ENCODE peak calls at places on chromosomes 12 and 14, in six cellular contexts. X, F, S, Y, V and C are unnamed samples.

GRCh38 chr12:93247313-93248057 is 130.2 kb upstream of the NUDT4 start:
- DNase-seq in V (no peak), F (peak), X (no peak), Y (no peak), S (no peak), C (no peak)

GRCh38 chr12:80877706-80878384 is 59.9 kb downstream of the LIN7A start:
- DNase-seq in V (no peak), F (peak), S (peak), X (no peak), Y (no peak), C (no peak)

GRCh38 chr14:91068642-91069041 is 8.2 kb upstream of the RPS6KA5 start:
- DNase-seq in F (no peak), Y (no peak), S (no peak), X (no peak), V (no peak), C (no peak)

GRCh38 chr12:92989715-92990484 is 60.8 kb upstream of the EEA1 start:
- DNase-seq in X (no peak), S (no peak), V (no peak), F (no peak), Y (no peak), C (peak)

GRCh38 chr12:62957233-62957953 is 22.4 kb upstream of the PPM1H start:
- DNase-seq in F (no peak), X (no peak), Y (no peak), V (no peak), S (no peak), C (peak)

GRCh38 chr14:102565331-102565887 is 27.0 kb upstream of the RCOR1 start:
- DNase-seq in F (no peak), S (no peak), Y (peak), V (no peak), X (no peak), C (no peak)

GRCh38 chr12:389138-390096 is at the start of gene KDM5A:
- DNase-seq in S (peak), V (peak), X (peak), Y (peak), F (peak), C (peak)

GRCh38 chr12:125143491-125143890 is 78.3 kb downstream of the AACS start:
- DNase-seq in S (peak), F (peak), Y (peak), X (no peak), V (no peak), C (peak)

GRCh38 chr12:64175254-64175945 is 46.7 kb downstream of the KICS2 start:
- DNase-seq in Y (no peak), S (no peak), F (no peak), X (no peak), V (no peak), C (peak)

GRCh38 chr12:121499929-121500793 is 80.7 kb downstream of the KDM2B start:
- DNase-seq in S (peak), V (no peak), Y (peak), F (peak), X (peak), C (peak)

GRCh38 chr14:60093088-60093487 is 1.4 kb downstream of the PCNX4 start:
- DNase-seq in V (no peak), X (no peak), S (peak), Y (no peak), F (no peak), C (no peak)

GRCh38 chr12:116159175-116159574 is 118.3 kb downstream of the MED13L start:
- DNase-seq in F (peak), X (no peak), Y (no peak), S (peak), V (no peak), C (no peak)

GRCh38 chr12:123289911-123290310 is 18.3 kb upstream of the CDK2AP1 start:
- DNase-seq in X (no peak), F (no peak), Y (no peak), S (no peak), V (no peak), C (no peak)

GRCh38 chr12:123286997-123287396 is 15.3 kb upstream of the CDK2AP1 start:
- DNase-seq in X (no peak), F (no peak), V (no peak), Y (no peak), S (no peak), C (no peak)

GRCh38 chr12:123293178-123293760 is 21.6 kb upstream of the CDK2AP1 start:
- DNase-seq in X (no peak), S (no peak), V (no peak), Y (no peak), F (no peak), C (no peak)

GRCh38 chr12:123284669-123285068 is 13.0 kb upstream of the CDK2AP1 start:
- DNase-seq in V (no peak), Y (no peak), X (no peak), S (no peak), F (no peak), C (no peak)

DNA sequence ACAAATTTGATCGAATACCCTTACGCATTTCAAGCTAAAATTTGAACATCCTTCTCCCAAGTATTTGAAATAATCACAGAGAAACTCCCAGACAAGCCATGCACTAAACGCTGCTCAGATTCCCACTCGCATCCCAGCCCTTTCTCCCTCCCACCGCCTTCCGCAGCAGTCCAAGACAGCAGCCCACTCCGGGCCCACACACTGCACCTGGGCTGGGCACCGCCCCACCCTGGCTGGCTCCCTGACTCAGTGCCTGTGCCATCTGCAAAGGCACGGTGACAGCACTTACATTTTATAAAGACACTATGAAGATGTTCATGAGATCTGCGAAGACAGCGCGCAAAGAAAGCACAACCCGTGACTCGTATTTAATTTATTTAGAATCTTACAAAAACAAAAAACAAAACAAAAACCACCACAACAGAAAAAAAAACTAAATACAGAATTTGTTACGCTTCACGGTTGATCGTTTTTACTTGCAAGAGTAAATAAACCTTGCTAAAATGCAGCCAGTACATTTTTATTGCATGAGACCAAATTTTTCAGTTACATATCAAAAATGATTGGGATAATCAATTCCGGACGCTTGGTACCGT is 17.2 kb upstream of the CDK2AP1 start:
- DNase-seq in V (no peak), F (no peak), S (no peak), Y (no peak), X (no peak), C (no peak)
- H3K4ac ChIP-seq in V (no peak), F (no peak), S (no peak), Y (no peak), X (no peak), C (no peak)

DNA sequence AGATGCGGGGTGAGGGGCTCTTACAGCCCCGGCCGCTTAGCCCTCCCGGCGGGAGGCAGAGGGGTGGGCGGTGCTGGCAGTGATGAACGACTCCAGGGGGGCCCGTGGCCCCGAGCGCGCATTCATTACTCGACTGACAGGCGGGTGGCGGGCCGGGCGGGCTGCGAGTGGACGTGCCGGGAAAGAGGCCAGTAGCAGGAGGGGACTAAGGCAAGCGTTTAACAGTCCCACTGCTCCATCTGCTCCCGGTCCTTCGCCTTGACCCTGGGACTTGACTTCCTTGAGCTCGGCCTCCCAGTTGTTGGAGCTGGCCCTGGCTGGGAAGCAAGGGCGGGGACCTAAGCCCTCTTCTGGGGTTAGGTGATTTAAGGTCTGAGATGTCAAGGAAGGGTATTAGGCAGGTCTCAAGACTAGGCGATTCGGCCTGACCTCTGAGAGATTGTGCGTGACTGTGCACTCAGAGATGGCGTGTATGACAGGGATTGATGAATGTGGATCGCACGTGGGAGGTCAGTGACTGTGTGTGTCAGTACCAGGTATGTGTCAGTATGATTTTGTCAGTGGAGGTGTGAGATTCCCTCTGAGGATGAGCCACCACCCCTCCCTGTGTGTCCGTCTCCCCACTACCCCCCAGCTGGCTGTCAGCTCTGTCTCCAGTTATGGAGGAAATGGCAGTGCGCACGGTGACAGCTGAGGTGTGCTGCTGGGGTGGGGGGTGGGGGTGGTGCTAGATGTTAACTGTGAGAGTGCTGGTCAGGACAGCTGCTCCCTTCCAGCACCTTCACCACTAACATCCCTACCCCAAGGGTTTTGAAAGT is 3.6 kb upstream of the DNAJC22 start:
- DNase-seq in X (no peak), F (no peak), Y (peak), S (no peak), V (no peak), C (peak)
- H3K4me3 ChIP-seq in X (peak), F (peak), Y (no peak), S (peak), V (peak), C (no peak)

GRCh38 chr14:21382886-21383847 is 652 bp downstream of the SUPT16H start:
- DNase-seq in F (peak), S (peak), V (no peak), Y (peak), X (no peak), C (peak)
- H3K4ac ChIP-seq in F (peak), S (peak), V (no peak), Y (peak), X (no peak), C (peak)

GRCh38 chr12:52020539-52021336 is 14.0 kb downstream of the TAMALIN start:
- DNase-seq in F (peak), V (peak), Y (peak), S (peak), X (no peak), C (peak)
- H3K4me3 ChIP-seq in F (no peak), V (no peak), Y (no peak), S (no peak), X (peak), C (no peak)

GRCh38 chr14:105481886-105482454 is 4.7 kb upstream of the CRIP1 start:
- DNase-seq in X (no peak), S (peak), F (peak), Y (peak), V (no peak), C (peak)

GRCh38 chr14:105482486-105483110 is 4.1 kb upstream of the CRIP1 start:
- DNase-seq in Y (no peak), S (no peak), F (no peak), X (no peak), V (no peak), C (no peak)

GRCh38 chr14:105484997-105485393 is 1.7 kb upstream of the CRIP1 start:
- DNase-seq in S (no peak), V (no peak), X (no peak), F (no peak), Y (no peak), C (no peak)

GRCh38 chr14:105484069-105484996 is 2.4 kb upstream of the CRIP1 start:
- DNase-seq in F (no peak), Y (peak), S (peak), X (no peak), V (no peak), C (no peak)

GRCh38 chr14:105483300-105484068 is 3.2 kb upstream of the CRIP1 start:
- DNase-seq in S (no peak), X (no peak), F (no peak), V (no peak), Y (no peak), C (no peak)
- H3K4ac ChIP-seq in S (no peak), X (peak), F (no peak), V (no peak), Y (no peak), C (no peak)

GRCh38 chr14:98931911-98932310 is 340.1 kb downstream of the BCL11B start:
- DNase-seq in Y (no peak), X (no peak), S (no peak), V (no peak), F (no peak), C (no peak)
- H3K4me3 ChIP-seq in Y (no peak), X (no peak), S (no peak), V (no peak), F (no peak), C (no peak)

DNA sequence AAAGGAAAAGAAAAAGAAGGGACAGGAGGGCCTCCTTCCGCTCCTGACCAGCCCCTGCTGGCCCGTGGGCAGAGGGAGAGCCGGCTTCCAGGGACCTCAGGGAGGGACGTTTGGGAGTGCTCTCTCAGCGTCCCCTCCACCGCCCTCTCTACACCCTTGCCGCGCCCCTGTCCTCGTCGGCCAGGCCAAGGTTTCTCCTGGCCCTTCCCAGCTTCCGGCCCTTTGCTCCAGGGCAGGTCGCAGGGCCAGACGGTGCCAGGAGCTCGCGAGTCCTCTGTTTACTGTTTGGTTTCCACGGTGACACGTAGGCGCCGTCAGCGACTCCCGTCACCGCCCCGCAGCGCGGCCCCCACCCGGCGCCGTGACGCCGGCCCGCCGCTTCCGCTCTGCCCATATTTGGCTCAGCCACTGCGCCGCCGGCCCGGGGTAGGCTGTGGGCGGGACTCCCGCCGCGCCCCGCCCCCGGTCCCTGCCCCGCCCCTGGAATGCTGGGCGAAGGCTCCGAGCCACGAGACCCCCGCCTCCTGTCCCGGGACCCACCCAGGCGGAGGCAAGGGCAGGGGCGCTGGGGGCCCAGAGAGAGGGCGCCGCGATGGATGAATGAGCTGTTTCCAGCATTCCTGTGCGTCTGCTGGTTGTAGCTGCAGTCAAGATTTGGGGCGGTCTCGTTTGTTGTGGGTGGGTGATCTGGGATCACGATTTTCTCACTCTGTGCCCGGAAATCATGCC is 15.5 kb downstream of the FOS start:
- DNase-seq in V (no peak), Y (peak), F (peak), S (peak), X (peak), C (peak)
- H3K4ac ChIP-seq in V (no peak), Y (peak), F (peak), S (peak), X (no peak), C (no peak)

GRCh38 chr12:49626169-49626835 is 2.9 kb downstream of the PRPF40B start:
- DNase-seq in X (no peak), Y (no peak), V (no peak), S (peak), F (peak), C (no peak)
- H3K4me3 ChIP-seq in X (no peak), Y (no peak), V (no peak), S (no peak), F (no peak), C (no peak)